ENCODE peak calls at places on chromosomes 4 and X, in nine cellular contexts. One of them, this sample, is unnamed.

GRCh38 chr4:45331796-45332195 is 605.4 kb upstream of the GNPDA2 start:
- DNase-seq in mucosa of descending colon: no peak
- DNase-seq in uterus: no peak
- DNase-seq in AG04449: no peak
- DNase-seq in hepatocyte: no peak
- DNase-seq in testis: no peak
- DNase-seq in cardiac fibroblast: no peak
- DNase-seq in Peyer's patch: no peak
- DNase-seq in osteocyte: no peak
- DNase-seq in this sample: no peak

GRCh38 chr4:114132830-114133229 is 153.4 kb upstream of the ARSJ start:
- DNase-seq in testis: no peak
- DNase-seq in osteocyte: no peak
- DNase-seq in hepatocyte: no peak
- DNase-seq in AG04449: no peak
- DNase-seq in Peyer's patch: no peak
- DNase-seq in cardiac fibroblast: peak
- DNase-seq in mucosa of descending colon: no peak
- DNase-seq in uterus: no peak
- DNase-seq in this sample: no peak

GRCh38 chr4:177016541-177017141 is 223.9 kb upstream of the VEGFC start:
- DNase-seq in hepatocyte: no peak
- DNase-seq in AG04449: peak
- DNase-seq in Peyer's patch: no peak
- DNase-seq in testis: no peak
- DNase-seq in mucosa of descending colon: no peak
- DNase-seq in osteocyte: no peak
- DNase-seq in uterus: no peak
- DNase-seq in cardiac fibroblast: peak
- DNase-seq in this sample: peak

GRCh38 chr4:135250040-135250439 is 1048.5 kb upstream of the PABPC4L start:
- DNase-seq in AG04449: no peak
- DNase-seq in testis: no peak
- DNase-seq in cardiac fibroblast: no peak
- DNase-seq in osteocyte: no peak
- DNase-seq in hepatocyte: no peak
- DNase-seq in Peyer's patch: no peak
- DNase-seq in uterus: no peak
- DNase-seq in mucosa of descending colon: no peak
- DNase-seq in this sample: no peak

GRCh38 chr4:163495900-163496299 is 1.4 kb downstream of the TMA16 start:
- DNase-seq in testis: no peak
- DNase-seq in uterus: no peak
- DNase-seq in cardiac fibroblast: no peak
- DNase-seq in hepatocyte: no peak
- DNase-seq in Peyer's patch: no peak
- DNase-seq in AG04449: no peak
- DNase-seq in mucosa of descending colon: no peak
- DNase-seq in osteocyte: no peak
- DNase-seq in this sample: no peak

GRCh38 chrX:134520860-134521390 is 61.0 kb downstream of the HPRT1 start:
- DNase-seq in Peyer's patch: no peak
- DNase-seq in hepatocyte: peak
- DNase-seq in cardiac fibroblast: peak
- DNase-seq in mucosa of descending colon: no peak
- DNase-seq in AG04449: no peak
- DNase-seq in uterus: no peak
- DNase-seq in testis: peak
- DNase-seq in osteocyte: no peak
- DNase-seq in this sample: peak

GRCh38 chrX:149881081-149881711 is at the start of gene MAGEA8:
- DNase-seq in AG04449: no peak
- DNase-seq in hepatocyte: no peak
- DNase-seq in mucosa of descending colon: no peak
- DNase-seq in Peyer's patch: no peak
- DNase-seq in testis: peak
- DNase-seq in uterus: no peak
- DNase-seq in osteocyte: no peak
- DNase-seq in cardiac fibroblast: no peak
- DNase-seq in this sample: no peak

GRCh38 chrX:49137492-49137891 is 14.0 kb upstream of the GPKOW start:
- DNase-seq in mucosa of descending colon: no peak
- DNase-seq in AG04449: no peak
- DNase-seq in cardiac fibroblast: peak
- DNase-seq in osteocyte: no peak
- DNase-seq in testis: no peak
- DNase-seq in hepatocyte: no peak
- DNase-seq in Peyer's patch: no peak
- DNase-seq in uterus: no peak
- DNase-seq in this sample: no peak

GRCh38 chrX:80765226-80765625 is 44.5 kb downstream of the BRWD3 start:
- DNase-seq in osteocyte: no peak
- DNase-seq in AG04449: peak
- DNase-seq in mucosa of descending colon: no peak
- DNase-seq in cardiac fibroblast: peak
- DNase-seq in hepatocyte: no peak
- DNase-seq in testis: no peak
- DNase-seq in uterus: no peak
- DNase-seq in Peyer's patch: no peak
- DNase-seq in this sample: peak

GRCh38 chr4:803884-804283 is 22.0 kb downstream of the CPLX1 start:
- DNase-seq in Peyer's patch: no peak
- DNase-seq in uterus: no peak
- DNase-seq in cardiac fibroblast: no peak
- DNase-seq in mucosa of descending colon: no peak
- DNase-seq in hepatocyte: no peak
- DNase-seq in AG04449: no peak
- DNase-seq in testis: no peak
- DNase-seq in osteocyte: no peak
- DNase-seq in this sample: no peak

GRCh38 chrX:73850124-73851013 is 287.4 kb downstream of the CHIC1 start:
- DNase-seq in AG04449: no peak
- DNase-seq in testis: peak
- DNase-seq in mucosa of descending colon: no peak
- DNase-seq in hepatocyte: peak
- DNase-seq in Peyer's patch: peak
- DNase-seq in cardiac fibroblast: peak
- DNase-seq in uterus: peak
- DNase-seq in osteocyte: no peak
- DNase-seq in this sample: no peak

GRCh38 chrX:28178206-28178605 is 197.0 kb upstream of the DCAF8L1 start:
- DNase-seq in cardiac fibroblast: no peak
- DNase-seq in Peyer's patch: no peak
- DNase-seq in AG04449: no peak
- DNase-seq in osteocyte: no peak
- DNase-seq in mucosa of descending colon: no peak
- DNase-seq in testis: no peak
- DNase-seq in hepatocyte: no peak
- DNase-seq in uterus: no peak
- DNase-seq in this sample: no peak

GRCh38 chr4:30264465-30264864 is 455.7 kb upstream of the PCDH7 start:
- DNase-seq in uterus: no peak
- DNase-seq in Peyer's patch: no peak
- DNase-seq in osteocyte: no peak
- DNase-seq in mucosa of descending colon: no peak
- DNase-seq in AG04449: no peak
- DNase-seq in cardiac fibroblast: no peak
- DNase-seq in testis: no peak
- DNase-seq in hepatocyte: no peak
- DNase-seq in this sample: no peak

GRCh38 chrX:40462797-40463196 is 118.0 kb upstream of the ATP6AP2 start:
- DNase-seq in AG04449: no peak
- DNase-seq in uterus: no peak
- DNase-seq in hepatocyte: no peak
- DNase-seq in osteocyte: no peak
- DNase-seq in mucosa of descending colon: no peak
- DNase-seq in Peyer's patch: no peak
- DNase-seq in testis: no peak
- DNase-seq in cardiac fibroblast: no peak
- DNase-seq in this sample: no peak

GRCh38 chr4:151715881-151716280 is 44.9 kb downstream of the GATB start:
- DNase-seq in osteocyte: no peak
- DNase-seq in Peyer's patch: no peak
- DNase-seq in testis: no peak
- DNase-seq in cardiac fibroblast: no peak
- DNase-seq in mucosa of descending colon: no peak
- DNase-seq in hepatocyte: no peak
- DNase-seq in uterus: no peak
- DNase-seq in AG04449: no peak
- DNase-seq in this sample: no peak

GRCh38 chr4:153274967-153275366 is 69.5 kb upstream of the MND1 start:
- DNase-seq in hepatocyte: peak
- DNase-seq in uterus: no peak
- DNase-seq in AG04449: no peak
- DNase-seq in Peyer's patch: no peak
- DNase-seq in osteocyte: no peak
- DNase-seq in cardiac fibroblast: no peak
- DNase-seq in mucosa of descending colon: no peak
- DNase-seq in testis: no peak
- DNase-seq in this sample: no peak

GRCh38 chrX:41312786-41313185 is 21.2 kb upstream of the DDX3X start:
- DNase-seq in mucosa of descending colon: no peak
- DNase-seq in uterus: no peak
- DNase-seq in osteocyte: no peak
- DNase-seq in AG04449: no peak
- DNase-seq in cardiac fibroblast: no peak
- DNase-seq in testis: no peak
- DNase-seq in Peyer's patch: no peak
- DNase-seq in hepatocyte: no peak
- DNase-seq in this sample: no peak

GRCh38 chr4:139167774-139168444 is 9.1 kb downstream of the ELF2 start:
- DNase-seq in mucosa of descending colon: no peak
- DNase-seq in cardiac fibroblast: peak
- DNase-seq in osteocyte: no peak
- DNase-seq in uterus: no peak
- DNase-seq in hepatocyte: peak
- DNase-seq in AG04449: no peak
- DNase-seq in testis: no peak
- DNase-seq in Peyer's patch: no peak
- DNase-seq in this sample: peak

DNA sequence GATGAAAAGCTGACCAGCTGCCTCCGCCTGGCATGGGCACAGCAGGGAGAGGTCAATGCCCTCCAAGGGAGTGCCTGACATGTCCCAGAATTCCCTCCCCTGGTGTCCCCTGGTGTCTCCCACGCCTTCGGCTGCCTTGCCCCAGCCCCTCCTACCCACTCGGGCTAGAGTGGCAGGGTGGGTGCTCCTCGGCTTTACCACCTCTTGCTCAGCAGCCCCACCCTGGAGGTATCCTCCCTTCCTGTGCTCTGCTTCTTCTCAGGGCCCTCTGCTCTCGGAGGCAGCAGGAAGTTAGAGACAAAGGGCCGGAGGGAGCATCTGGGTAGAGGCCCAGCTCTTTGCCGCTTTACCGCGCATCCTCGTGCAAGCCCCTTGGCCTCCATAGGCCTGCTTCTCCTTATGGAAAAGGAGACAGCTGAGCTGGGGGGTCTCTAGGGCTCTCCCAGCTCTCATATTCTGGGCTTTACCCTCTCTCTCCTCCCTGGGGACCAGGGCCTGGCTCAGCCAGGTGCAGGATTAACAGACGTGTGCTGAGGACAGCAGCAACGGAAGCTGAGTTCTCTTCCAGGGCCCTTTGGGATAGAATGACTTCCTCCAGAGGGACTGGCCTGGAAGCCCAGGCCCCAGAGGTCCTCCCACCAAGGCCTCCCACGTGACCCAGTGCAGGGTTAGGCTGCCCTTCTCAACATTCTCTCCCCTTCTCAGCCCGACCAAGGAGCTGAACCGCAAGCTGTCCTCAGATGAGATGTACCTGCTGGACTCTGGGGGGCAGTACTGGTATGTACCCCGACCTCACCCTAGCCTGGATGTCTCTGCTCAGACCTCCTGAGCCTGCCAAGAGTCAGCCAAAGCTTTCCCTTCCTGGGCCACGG is 17.2 kb downstream of the XPNPEP2 start:
- DNase-seq in AG04449: no peak
- DNase-seq in osteocyte: no peak
- DNase-seq in cardiac fibroblast: no peak
- DNase-seq in hepatocyte: no peak
- DNase-seq in uterus: no peak
- DNase-seq in testis: no peak
- DNase-seq in mucosa of descending colon: no peak
- DNase-seq in Peyer's patch: no peak
- DNase-seq in this sample: no peak
- TF ChIP-seq CTCF in AG04449: no peak
- TF ChIP-seq CTCF in osteocyte: no peak
- TF ChIP-seq CTCF in cardiac fibroblast: no peak
- TF ChIP-seq CTCF in hepatocyte: no peak
- TF ChIP-seq CTCF in uterus: no peak
- TF ChIP-seq CTCF in testis: no peak
- TF ChIP-seq CTCF in mucosa of descending colon: no peak
- TF ChIP-seq CTCF in Peyer's patch: no peak
- TF ChIP-seq CTCF in this sample: no peak

GRCh38 chr4:87853108-87853507 is 20.3 kb downstream of the MEPE start:
- DNase-seq in AG04449: no peak
- DNase-seq in mucosa of descending colon: no peak
- DNase-seq in cardiac fibroblast: peak
- DNase-seq in uterus: no peak
- DNase-seq in hepatocyte: peak
- DNase-seq in osteocyte: no peak
- DNase-seq in Peyer's patch: no peak
- DNase-seq in testis: no peak
- DNase-seq in this sample: peak
- TF ChIP-seq CTCF in AG04449: peak
- TF ChIP-seq CTCF in mucosa of descending colon: no peak
- TF ChIP-seq CTCF in cardiac fibroblast: peak
- TF ChIP-seq CTCF in uterus: peak
- TF ChIP-seq CTCF in hepatocyte: peak
- TF ChIP-seq CTCF in osteocyte: peak
- TF ChIP-seq CTCF in Peyer's patch: peak
- TF ChIP-seq CTCF in testis: peak
- TF ChIP-seq CTCF in this sample: peak

GRCh38 chr4:16225139-16225538 is 1.1 kb downstream of the TAPT1 start:
- DNase-seq in osteocyte: no peak
- DNase-seq in AG04449: no peak
- DNase-seq in testis: no peak
- DNase-seq in cardiac fibroblast: peak
- DNase-seq in mucosa of descending colon: no peak
- DNase-seq in hepatocyte: no peak
- DNase-seq in Peyer's patch: no peak
- DNase-seq in uterus: no peak
- DNase-seq in this sample: peak
- TF ChIP-seq CTCF in osteocyte: no peak
- TF ChIP-seq CTCF in AG04449: no peak
- TF ChIP-seq CTCF in testis: no peak
- TF ChIP-seq CTCF in cardiac fibroblast: no peak
- TF ChIP-seq CTCF in mucosa of descending colon: no peak
- TF ChIP-seq CTCF in hepatocyte: no peak
- TF ChIP-seq CTCF in Peyer's patch: no peak
- TF ChIP-seq CTCF in uterus: no peak
- TF ChIP-seq CTCF in this sample: peak

DNA sequence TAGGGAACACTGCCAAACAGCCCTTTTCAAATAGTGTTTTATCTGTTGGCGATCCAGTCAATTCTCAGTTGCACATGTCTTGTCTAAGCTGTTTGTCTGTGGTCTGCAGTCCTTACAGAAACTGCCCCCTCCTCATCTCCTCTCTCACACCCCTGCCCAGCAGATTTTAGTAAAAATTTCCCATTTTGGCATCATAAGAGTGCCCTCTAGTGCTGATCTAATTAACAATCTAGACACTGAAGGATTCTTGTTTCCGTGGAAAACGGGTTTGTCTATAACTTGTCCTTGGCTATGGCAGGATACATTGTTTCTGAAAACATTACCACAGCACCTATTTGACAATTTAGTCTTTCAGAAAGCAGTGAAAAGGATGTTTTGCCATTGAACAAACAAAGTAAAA is 227.2 kb upstream of the MBNL3 start:
- DNase-seq in Peyer's patch: no peak
- DNase-seq in hepatocyte: no peak
- DNase-seq in AG04449: no peak
- DNase-seq in mucosa of descending colon: no peak
- DNase-seq in testis: no peak
- DNase-seq in cardiac fibroblast: no peak
- DNase-seq in uterus: no peak
- DNase-seq in osteocyte: no peak
- DNase-seq in this sample: no peak
- TF ChIP-seq CTCF in Peyer's patch: no peak
- TF ChIP-seq CTCF in hepatocyte: peak
- TF ChIP-seq CTCF in AG04449: peak
- TF ChIP-seq CTCF in mucosa of descending colon: no peak
- TF ChIP-seq CTCF in testis: no peak
- TF ChIP-seq CTCF in cardiac fibroblast: peak
- TF ChIP-seq CTCF in uterus: no peak
- TF ChIP-seq CTCF in osteocyte: peak
- TF ChIP-seq CTCF in this sample: peak

This sample was measured in HFFc6.